ENCODE peak calls at places on chromosomes 11 and 22, in ten cellular contexts. B is Peyer's patch, M is A549, H is lower leg skin, C is sigmoid colon, K is K562, O is H1, E is HCT116, R is H54, Z is stomach. U is an unnamed sample.

GRCh38 chr11:11982975-11983374 is 25.5 kb downstream of the DKK3 start:
- DNase-seq in Z (no peak), R (no peak), B (no peak), K (no peak), O (no peak), E (no peak), H (no peak), M (no peak), C (no peak), U (no peak)

GRCh38 chr22:34111210-34111824 is 191.0 kb upstream of the LARGE1 start:
- DNase-seq in M (peak; percentile 22), B (peak; percentile 18), O (peak; percentile 59), R (peak; percentile 18), E (no peak), Z (peak; percentile 33), C (peak; percentile 64), K (peak; percentile 18), H (peak; percentile 88), U (peak; percentile 34)

GRCh38 chr11:128929991-128930390 is 12.7 kb downstream of the TP53AIP1 start:
- DNase-seq in R (peak; percentile 27), E (no peak), M (no peak), K (no peak), Z (no peak), C (no peak), H (no peak), O (no peak), B (no peak), U (no peak)

GRCh38 chr11:35289821-35290220 is 129.5 kb downstream of the SLC1A2 start:
- DNase-seq in R (peak; percentile 33), Z (no peak), H (no peak), C (no peak), O (no peak), E (no peak), M (no peak), B (no peak), K (no peak), U (no peak)

GRCh38 chr11:64654958-64655541 is 64.0 kb downstream of the SLC22A12 start:
- DNase-seq in M (no peak), O (no peak), H (no peak), Z (no peak), R (no peak), E (no peak), K (no peak), B (peak; percentile 32), C (no peak), U (no peak)

GRCh38 chr11:15291885-15292284 is 177.2 kb downstream of the INSC start:
- DNase-seq in M (no peak), H (no peak), B (no peak), O (no peak), Z (no peak), K (no peak), C (no peak), R (no peak), E (no peak), U (no peak)

GRCh38 chr22:22474733-22475132 is 33.8 kb downstream of the ZNF280B start:
- DNase-seq in O (no peak), Z (no peak), K (peak; percentile 46), M (no peak), B (no peak), H (no peak), E (no peak), C (no peak), R (no peak), U (no peak)

GRCh38 chr22:31970490-31971444 is 26.4 kb downstream of the YWHAH start:
- DNase-seq in R (peak; percentile 86), O (peak; percentile 100), K (peak; percentile 95), H (peak; percentile 97), M (peak; percentile 75), C (peak; percentile 88), Z (peak; percentile 91), E (peak; percentile 63), B (peak; percentile 77), U (peak; percentile 85)

DNA sequence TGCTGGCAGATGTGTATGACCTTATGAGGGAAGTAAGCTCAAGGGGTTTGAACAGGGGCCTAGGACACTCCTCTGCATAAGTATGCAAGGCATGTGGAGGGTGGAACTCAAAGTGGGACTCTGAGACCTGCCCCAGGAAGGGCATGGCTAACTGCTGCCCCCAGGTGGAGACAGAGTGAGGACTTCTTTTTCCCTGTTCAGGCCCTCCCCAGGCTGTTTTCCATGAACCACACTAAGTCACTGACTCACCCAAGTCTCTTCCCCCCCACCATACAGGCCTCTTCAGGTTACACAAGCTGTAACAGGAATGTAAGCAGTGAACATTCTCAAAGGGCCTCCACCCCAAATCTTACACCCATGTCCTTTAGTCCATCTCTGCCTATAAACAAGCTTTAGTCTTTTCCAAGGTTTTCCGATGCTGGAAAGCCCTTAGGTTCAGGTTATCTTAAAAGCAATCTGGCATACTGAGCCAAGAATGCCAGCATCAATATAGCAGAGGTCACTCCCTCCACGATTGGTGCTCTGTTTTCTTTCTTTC is 13.1 kb downstream of the EEF1G start:
- DNase-seq in O (peak; percentile 89), K (peak; percentile 73), C (peak; percentile 97), B (peak; percentile 76), Z (peak; percentile 91), R (peak; percentile 71), H (peak; percentile 97), M (peak; percentile 95), E (peak; percentile 92), U (no peak)
- TF ChIP-seq POLR2A in O (peak; percentile 71), K (no peak), C (no peak), B (peak; percentile 8), Z (no peak), R (no peak), H (no peak), M (no peak), E (no peak), U (no peak)

GRCh38 chr11:93560534-93560933 is 17.3 kb upstream of the SMCO4 start:
- DNase-seq in R (no peak), E (no peak), M (no peak), K (no peak), B (no peak), O (no peak), H (no peak), Z (no peak), C (no peak), U (no peak)

GRCh38 chr11:93564895-93565294 is 21.7 kb upstream of the SMCO4 start:
- DNase-seq in R (no peak), Z (no peak), C (no peak), E (no peak), H (no peak), B (no peak), O (no peak), M (no peak), K (no peak), U (no peak)

GRCh38 chr11:93563857-93564256 is 20.7 kb upstream of the SMCO4 start:
- DNase-seq in B (no peak), E (no peak), C (no peak), R (no peak), M (no peak), Z (no peak), O (no peak), H (no peak), K (no peak), U (no peak)

DNA sequence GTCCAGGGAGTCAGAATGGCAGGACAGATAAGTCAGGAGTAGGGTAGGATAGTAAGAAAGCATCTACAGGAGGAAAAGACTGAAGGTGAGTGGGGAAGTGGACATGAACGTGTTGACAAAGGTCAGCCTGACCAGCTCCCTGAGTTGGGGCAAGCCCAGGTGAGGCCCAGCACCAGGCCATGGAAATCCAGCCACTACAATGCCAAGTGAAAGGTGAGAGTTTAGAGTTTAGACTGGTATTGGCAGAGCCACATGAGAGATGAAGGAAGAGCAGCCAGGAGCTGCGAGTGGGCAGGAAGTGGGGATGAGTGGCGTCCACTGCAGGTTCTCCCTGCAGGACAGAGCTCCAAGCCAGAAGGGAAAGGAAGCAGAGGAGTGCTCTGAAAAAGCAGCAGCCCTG is 16.5 kb upstream of the SMCO4 start:
- DNase-seq in C (no peak), Z (no peak), R (no peak), H (no peak), O (no peak), E (no peak), B (no peak), M (no peak), K (no peak), U (no peak)
- TF ChIP-seq POLR2A in C (no peak), Z (no peak), R (no peak), H (no peak), O (no peak), E (no peak), B (no peak), M (no peak), K (no peak), U (no peak)

DNA sequence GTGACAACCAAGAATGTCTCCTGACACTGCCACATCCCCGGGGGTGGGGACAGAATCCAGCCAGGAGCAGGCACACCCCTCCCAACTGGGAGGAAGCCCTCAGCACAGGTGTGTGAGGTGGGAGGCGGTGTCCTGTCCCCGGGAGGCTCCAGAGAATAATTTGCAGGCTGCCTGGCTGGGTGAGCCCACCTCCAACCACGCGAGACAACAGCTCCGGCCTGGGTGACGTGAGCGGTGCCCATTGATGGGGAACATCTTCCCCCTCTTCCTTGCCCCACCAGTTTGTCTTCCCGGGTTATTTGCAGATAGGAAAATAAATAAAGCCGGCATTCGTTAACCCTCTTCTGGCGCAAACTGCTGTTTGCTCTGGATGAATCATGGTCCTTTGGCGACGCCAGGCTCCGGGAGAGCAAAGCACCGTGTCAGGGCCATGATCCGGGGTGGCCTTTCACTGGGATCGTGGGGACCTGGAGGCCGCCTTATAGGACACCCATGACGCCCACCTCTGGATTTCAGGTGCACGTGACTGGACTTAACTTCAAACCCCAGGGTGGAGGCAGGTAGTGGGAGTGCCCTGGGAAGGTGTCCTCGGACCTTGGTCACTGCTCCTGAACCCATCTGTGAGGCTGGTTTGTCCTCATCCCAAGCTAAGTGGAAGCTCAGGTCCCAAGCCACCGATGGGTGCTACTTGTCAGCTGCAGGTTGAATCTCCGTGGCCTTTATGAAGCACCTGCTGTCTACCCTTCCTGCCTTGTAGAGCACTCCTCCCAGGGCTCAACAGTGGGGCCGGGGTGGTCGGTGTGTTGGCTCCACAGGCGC is 13.9 kb downstream of the CCND1 start:
- DNase-seq in K (no peak), O (peak; percentile 50), B (no peak), Z (no peak), C (peak; percentile 57), H (no peak), M (peak; percentile 95), E (no peak), R (peak; percentile 79), U (no peak)
- TF ChIP-seq POLR2A in K (no peak), O (peak; percentile 24), B (no peak), Z (no peak), C (no peak), H (no peak), M (no peak), E (no peak), R (peak; percentile 9), U (no peak)

GRCh38 chr22:18968011-18968749 is 32.1 kb upstream of the PRODH start:
- DNase-seq in E (no peak), Z (no peak), R (no peak), H (no peak), M (no peak), K (peak; percentile 88), C (no peak), O (peak; percentile 87), B (no peak), U (no peak)

GRCh38 chr22:18970948-18971315 is 34.8 kb upstream of the PRODH start:
- DNase-seq in O (no peak), B (no peak), Z (no peak), C (no peak), H (no peak), E (no peak), K (no peak), R (no peak), M (no peak), U (no peak)

GRCh38 chr22:18971321-18971751 is 35.2 kb upstream of the PRODH start:
- DNase-seq in K (no peak), O (no peak), B (no peak), Z (no peak), M (no peak), H (no peak), R (no peak), C (no peak), E (no peak), U (no peak)

GRCh38 chr22:18973264-18974031 is 37.4 kb upstream of the PRODH start:
- DNase-seq in E (no peak), H (no peak), O (no peak), Z (no peak), R (no peak), B (no peak), M (no peak), C (no peak), K (no peak), U (no peak)

DNA sequence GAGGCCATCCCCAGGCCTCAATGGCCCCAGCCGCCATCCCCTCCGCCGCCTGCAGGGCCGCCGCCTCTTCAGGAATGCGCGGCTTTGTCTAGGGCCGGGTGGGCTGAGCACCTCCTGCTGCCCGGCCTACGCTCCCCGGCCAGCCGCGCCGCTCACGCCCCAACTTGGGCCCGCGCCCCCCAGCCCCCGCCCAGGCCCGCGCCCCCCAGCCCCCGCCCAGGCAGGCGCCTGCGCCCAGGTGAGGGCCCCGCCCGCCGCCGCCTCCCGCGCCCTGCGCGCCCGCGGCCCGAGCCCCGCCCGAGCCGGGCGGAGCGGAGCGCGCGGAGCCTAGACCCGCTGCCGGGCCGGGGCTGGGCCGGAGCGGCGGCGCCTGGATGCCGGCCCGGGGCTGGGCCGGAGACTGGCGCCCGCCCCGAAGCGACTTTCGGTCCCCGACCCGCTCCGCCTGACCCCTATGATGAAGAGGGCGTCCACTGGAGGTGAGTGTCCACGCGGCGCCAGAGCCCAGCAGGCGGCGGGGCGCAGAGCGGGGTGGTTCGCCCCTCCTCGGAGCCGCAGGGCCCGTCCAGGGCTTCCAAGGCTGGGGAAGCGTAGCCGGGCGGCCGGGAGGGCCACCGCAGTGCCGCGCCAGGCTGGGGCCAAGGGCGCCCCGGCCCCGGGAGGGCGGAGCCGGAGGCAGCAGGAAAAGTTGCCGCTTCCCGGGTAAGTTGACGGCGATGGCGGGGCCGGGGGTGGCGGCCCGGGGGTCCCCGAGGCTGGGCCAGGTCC is 34.3 kb upstream of the PRODH start:
- DNase-seq in E (no peak), K (peak; percentile 88), B (no peak), M (peak; percentile 34), R (peak; percentile 35), H (no peak), Z (no peak), O (peak; percentile 88), C (no peak), U (no peak)
- TF ChIP-seq POLR2A in E (peak; percentile 33), K (no peak), B (no peak), M (peak; percentile 20), R (no peak), H (no peak), Z (no peak), O (no peak), C (no peak), U (no peak)